ENCODE peak calls at places on chromosomes 3 and 15, in six cellular contexts. W, C, S, M, K and R are unnamed samples. For H3K4me1, the result is how much of the 10 kb centered on the place peaks cover.

GRCh38 chr15:90451215-90451850 is 63.3 kb downstream of the IQGAP1 start:
- DNase-seq in M (peak), C (no peak), K (no peak), S (no peak), W (no peak), R (no peak)

GRCh38 chr3:42590989-42591756 is 513 bp downstream of the SS18L2 start:
- DNase-seq in M (no peak), K (no peak), C (no peak), W (no peak), S (no peak), R (no peak)

GRCh38 chr3:192408721-192409151 is 318.6 kb downstream of the FGF12 start:
- DNase-seq in M (no peak), S (no peak), W (no peak), C (no peak), K (no peak), R (no peak)

GRCh38 chr3:174495928-174496327 is 363.2 kb upstream of the NAALADL2 start:
- DNase-seq in S (no peak), W (no peak), C (no peak), M (no peak), K (no peak), R (no peak)

GRCh38 chr3:27986204-27986879 is 255.1 kb upstream of the CMC1 start:
- DNase-seq in C (no peak), W (no peak), M (no peak), S (no peak), K (no peak), R (no peak)

GRCh38 chr3:177680442-177680821 is 483.1 kb upstream of the TBL1XR1 start:
- DNase-seq in K (no peak), S (no peak), W (no peak), M (peak), C (no peak), R (no peak)

GRCh38 chr3:131110087-131110486 is 83.4 kb downstream of the NEK11 start:
- DNase-seq in K (no peak), C (no peak), S (no peak), W (no peak), M (peak), R (no peak)

GRCh38 chr3:136070334-136070733 is 104.8 kb downstream of the PPP2R3A start:
- DNase-seq in K (no peak), W (no peak), S (no peak), C (no peak), M (peak), R (no peak)

GRCh38 chr3:65177879-65178484 is 490.2 kb upstream of the ADAMTS9 start:
- DNase-seq in M (peak), W (no peak), K (no peak), S (no peak), C (no peak), R (no peak)

GRCh38 chr3:132822266-132822665 is 100.1 kb upstream of the NPHP3 start:
- DNase-seq in M (no peak), K (no peak), C (no peak), W (no peak), S (no peak), R (no peak)

GRCh38 chr15:98655732-98656131 is 7.4 kb downstream of the IGF1R start:
- DNase-seq in K (no peak), C (no peak), W (no peak), M (no peak), S (no peak), R (no peak)

GRCh38 chr15:44537728-44538240 is 837 bp downstream of the EIF3J start:
- DNase-seq in S (no peak), M (peak), W (no peak), K (no peak), C (no peak), R (no peak)

GRCh38 chr15:100114100-100114499 is 227.7 kb downstream of the ADAMTS17 start:
- DNase-seq in W (no peak), S (peak), K (peak), M (peak), C (no peak), R (peak)

GRCh38 chr15:66743703-66744536 is 41.9 kb downstream of the SMAD6 start:
- DNase-seq in M (no peak), W (no peak), C (peak), S (no peak), K (no peak), R (peak)

GRCh38 chr3:68441054-68441453 is 491.3 kb downstream of the TAFA4 start:
- DNase-seq in W (no peak), K (no peak), S (no peak), C (no peak), M (no peak), R (no peak)

GRCh38 chr15:56788359-56788758 is 55.0 kb upstream of the ZNF280D start:
- DNase-seq in W (no peak), C (no peak), K (no peak), M (no peak), S (no peak), R (no peak)

GRCh38 chr15:48653216-48653615 is 7.7 kb upstream of the FBN1 start:
- DNase-seq in M (no peak), K (no peak), S (no peak), W (no peak), C (no peak), R (no peak)

GRCh38 chr3:85074003-85074402 is 115.2 kb downstream of the CADM2 start:
- DNase-seq in C (no peak), K (no peak), W (no peak), M (no peak), S (no peak), R (no peak)

GRCh38 chr15:49706805-49707204 is 86.0 kb downstream of the DTWD1 start:
- DNase-seq in S (no peak), C (no peak), M (no peak), K (no peak), W (no peak), R (no peak)

GRCh38 chr3:111277226-111277625 is 205.6 kb downstream of the NECTIN3 start:
- DNase-seq in M (peak), W (no peak), K (no peak), S (no peak), C (no peak), R (no peak)

GRCh38 chr3:183357564-183358079 is 70.8 kb downstream of the MCF2L2 start:
- DNase-seq in K (no peak), M (no peak), W (no peak), S (no peak), C (no peak), R (no peak)

GRCh38 chr3:194985031-194985578 is 285.9 kb downstream of the XXYLT1 start:
- DNase-seq in M (peak), W (peak), S (peak), K (peak), C (peak), R (peak)

GRCh38 chr15:70286110-70286806 is 188.5 kb upstream of the TLE3 start:
- DNase-seq in W (no peak), M (no peak), C (no peak), K (no peak), S (no peak), R (peak)
- TF ChIP-seq CTCF in W (no peak), M (no peak), C (no peak), K (no peak), S (no peak), R (no peak)

DNA sequence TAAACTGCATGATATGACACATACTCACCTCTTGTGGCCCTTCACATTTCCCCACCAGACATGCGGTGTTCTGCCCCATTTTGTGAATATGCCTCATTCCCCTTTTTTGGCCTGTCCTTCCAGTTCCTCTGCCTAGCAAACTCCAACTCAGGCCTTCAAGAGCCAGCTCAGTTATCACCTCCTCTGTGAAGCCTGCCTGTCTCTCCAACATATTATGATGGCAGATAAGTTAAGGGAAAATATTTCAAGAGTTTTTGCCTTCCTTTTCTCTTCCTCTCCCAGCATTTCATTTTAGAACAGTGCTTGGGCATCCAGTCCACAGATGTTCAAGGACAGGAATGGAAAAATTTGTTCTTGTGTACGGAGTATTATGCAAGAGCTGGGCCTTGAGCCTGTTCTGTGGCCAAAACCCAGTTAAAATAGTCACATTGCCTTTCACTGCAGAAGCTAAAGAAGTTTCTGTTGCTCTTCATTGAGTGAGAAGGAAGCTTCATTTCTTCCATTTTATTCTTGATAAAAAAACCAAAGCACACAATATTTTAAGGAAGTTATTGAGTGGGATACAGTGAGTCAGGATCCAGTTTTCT is 192.1 kb downstream of the GHSR start:
- DNase-seq in S (no peak), C (no peak), M (peak), W (no peak), K (no peak), R (no peak)
- H3K4me1 ChIP-seq in S (under half), C (under half), M (under half), W (under half), K (under half), R (under half)

GRCh38 chr3:108589081-108589997 is at the start of the genes CIP2A and DZIP3:
- DNase-seq in M (peak), C (peak), S (peak), W (peak), K (peak), R (peak)
- TF ChIP-seq CTCF in M (no peak), C (no peak), S (no peak), W (peak), K (no peak), R (no peak)

DNA sequence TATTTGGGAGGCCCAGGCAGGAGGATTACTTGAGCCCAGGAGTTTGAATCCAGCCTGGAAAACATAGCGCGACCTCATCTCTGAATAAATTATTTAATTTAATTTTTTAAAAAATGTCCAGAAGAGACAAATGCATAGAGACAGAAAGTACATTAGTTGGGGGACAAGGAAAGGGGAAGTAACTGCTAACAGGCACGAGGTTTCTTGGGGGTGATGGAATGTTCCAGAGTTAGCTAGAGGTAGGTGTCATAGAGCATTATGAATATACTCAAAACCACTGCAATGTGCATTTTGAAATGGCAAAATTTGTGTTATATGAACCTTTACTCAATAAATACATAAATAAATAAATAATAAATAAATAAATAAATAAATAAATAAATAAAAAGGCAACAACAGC is 31.7 kb upstream of the CYP11A1 start:
- DNase-seq in S (no peak), M (no peak), W (no peak), K (no peak), C (no peak), R (no peak)
- H3K4me1 ChIP-seq in S (under half), M (half or more), W (under half), K (under half), C (under half), R (under half)

GRCh38 chr3:14549256-14549931 is 9.3 kb upstream of the GRIP2 start:
- DNase-seq in C (no peak), M (no peak), W (no peak), K (no peak), S (no peak), R (no peak)
- TF ChIP-seq CTCF in C (peak), M (peak), W (peak), K (peak), S (peak), R (no peak)

DNA sequence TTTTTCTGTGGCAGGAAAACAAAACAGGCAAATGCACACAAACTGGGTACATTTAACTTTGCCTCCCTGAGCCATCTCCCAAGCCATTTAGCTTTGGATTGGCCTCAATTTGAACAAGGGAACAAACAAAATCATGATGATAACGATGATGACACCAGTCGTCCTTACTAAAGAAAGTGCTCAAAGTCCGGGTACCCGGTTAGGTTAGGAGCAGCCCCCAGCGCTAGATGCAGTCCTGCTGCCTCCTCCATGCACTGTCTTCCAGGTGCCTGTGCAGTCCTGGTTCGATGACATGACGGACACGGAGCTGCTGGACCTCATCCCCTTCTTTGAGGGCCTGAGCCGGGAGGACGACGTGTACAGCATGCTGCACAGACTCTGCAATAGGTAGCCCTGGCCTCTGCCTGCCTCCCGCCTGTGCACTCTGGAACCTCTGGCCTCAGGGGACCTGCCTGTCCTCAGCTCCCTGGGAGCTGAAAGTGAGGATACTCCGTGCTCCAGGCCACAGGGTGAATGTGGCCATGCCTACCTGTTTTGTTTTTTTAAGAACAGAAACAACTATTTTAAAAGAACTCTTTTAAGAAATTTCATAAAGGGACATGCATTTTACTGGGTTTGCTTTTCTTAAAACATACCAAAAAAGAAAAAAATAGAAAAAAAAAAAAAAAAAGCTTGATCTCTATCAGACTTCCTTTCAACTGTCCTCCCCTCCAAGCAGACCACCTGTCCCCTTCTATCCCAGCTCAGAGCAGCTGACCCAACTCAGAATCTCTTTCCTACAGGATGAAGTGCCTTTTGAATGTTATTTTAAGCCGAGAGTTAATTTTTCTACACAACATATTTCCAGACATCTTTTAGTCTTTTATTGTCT is 9.9 kb upstream of the VILL start:
- DNase-seq in W (no peak), K (no peak), S (no peak), C (no peak), M (no peak), R (peak)
- H3K4me1 ChIP-seq in W (under half), K (under half), S (under half), C (under half), M (under half), R (under half)

GRCh38 chr3:52879090-52879489 is 18.3 kb downstream of the STIMATE start:
- DNase-seq in M (no peak), K (no peak), W (no peak), C (no peak), S (no peak), R (no peak)
- TF ChIP-seq CTCF in M (no peak), K (no peak), W (no peak), C (no peak), S (no peak), R (no peak)